ENCODE peak calls at places on chromosomes 3 and 15, in ten cellular contexts. P, C, G, Y, O, Q, T, I, D and B are unnamed samples.

GRCh38 chr3:101124125-101124524 is 130.9 kb upstream of the ABI3BP start:
- DNase-seq in P (no peak), C (no peak), G (no peak), Y (no peak), O (no peak), Q (no peak), T (no peak), I (no peak), D (no peak), B (no peak)

GRCh38 chr3:132174500-132174899 is 139.7 kb upstream of the CPNE4 start:
- DNase-seq in P (no peak), C (no peak), G (no peak), Y (no peak), O (no peak), Q (no peak), T (no peak), I (no peak), D (no peak), B (no peak)

GRCh38 chr3:35965908-35966307 is 326.6 kb downstream of the ARPP21 start:
- DNase-seq in P (no peak), C (no peak), G (peak), Y (no peak), O (no peak), Q (no peak), T (peak), I (peak), D (peak), B (peak)

GRCh38 chr3:112767177-112767576 is 79.5 kb downstream of the CD200R1L start:
- DNase-seq in P (no peak), C (no peak), G (no peak), Y (no peak), O (no peak), Q (no peak), T (no peak), I (no peak), D (no peak), B (no peak)

GRCh38 chr3:140081836-140082331 is 146.9 kb downstream of the CLSTN2 start:
- DNase-seq in P (no peak), C (no peak), G (no peak), Y (no peak), O (no peak), Q (no peak), T (no peak), I (no peak), D (no peak), B (no peak)

GRCh38 chr3:13950042-13950441 is 70.2 kb upstream of the WNT7A start:
- DNase-seq in P (no peak), C (no peak), G (no peak), Y (no peak), O (no peak), Q (no peak), T (no peak), I (no peak), D (peak), B (no peak)

GRCh38 chr3:96915465-96915864 is 101.1 kb downstream of the EPHA6 start:
- DNase-seq in P (no peak), C (no peak), G (no peak), Y (no peak), O (no peak), Q (no peak), T (no peak), I (no peak), D (no peak), B (no peak)

GRCh38 chr3:12180218-12180617 is 21.5 kb upstream of the TIMP4 start:
- DNase-seq in P (no peak), C (no peak), G (no peak), Y (peak), O (peak), Q (no peak), T (peak), I (peak), D (no peak), B (no peak)

GRCh38 chr3:47571391-47572165 is 7.1 kb downstream of the CSPG5 start:
- DNase-seq in P (no peak), C (peak), G (no peak), Y (no peak), O (no peak), Q (no peak), T (no peak), I (peak), D (peak), B (no peak)

GRCh38 chr15:65796610-65797012 is 4.5 kb upstream of the DENND4A start:
- DNase-seq in P (no peak), C (no peak), G (peak), Y (no peak), O (no peak), Q (no peak), T (no peak), I (no peak), D (no peak), B (peak)

GRCh38 chr3:66823532-66823931 is 174.6 kb upstream of the KBTBD8 start:
- DNase-seq in P (no peak), C (no peak), G (no peak), Y (peak), O (no peak), Q (no peak), T (no peak), I (no peak), D (no peak), B (no peak)

GRCh38 chr3:52218454-52218853 is 7.0 kb downstream of the TLR9 start:
- DNase-seq in P (no peak), C (no peak), G (no peak), Y (no peak), O (no peak), Q (no peak), T (no peak), I (no peak), D (no peak), B (no peak)

GRCh38 chr15:43854801-43855200 is 28.0 kb downstream of the WDR76 start:
- DNase-seq in P (no peak), C (no peak), G (no peak), Y (no peak), O (no peak), Q (no peak), T (no peak), I (no peak), D (no peak), B (no peak)

GRCh38 chr3:124363451-124363850 is 366.8 kb upstream of the UMPS start:
- DNase-seq in P (no peak), C (no peak), G (peak), Y (no peak), O (no peak), Q (no peak), T (no peak), I (no peak), D (no peak), B (no peak)

GRCh38 chr3:120033594-120033993 is 60.7 kb downstream of the GSK3B start:
- DNase-seq in P (no peak), C (no peak), G (no peak), Y (no peak), O (no peak), Q (no peak), T (no peak), I (no peak), D (no peak), B (no peak)

GRCh38 chr3:109685084-109686079 is 348.0 kb upstream of the DPPA4 start:
- DNase-seq in P (no peak), C (no peak), G (peak), Y (peak), O (peak), Q (no peak), T (peak), I (peak), D (no peak), B (peak)

GRCh38 chr3:53846134-53846850 is at the start of the genes CHDH and IL17RB:
- DNase-seq in P (peak), C (peak), G (no peak), Y (peak), O (peak), Q (no peak), T (no peak), I (peak), D (peak), B (no peak)

GRCh38 chr15:101536166-101536874 is 46.8 kb upstream of the PCSK6 start:
- DNase-seq in P (peak), C (no peak), G (no peak), Y (no peak), O (no peak), Q (no peak), T (no peak), I (no peak), D (no peak), B (no peak)

GRCh38 chr15:88083828-88084760 is 172.4 kb downstream of the NTRK3 start:
- DNase-seq in P (no peak), C (no peak), G (no peak), Y (no peak), O (no peak), Q (no peak), T (no peak), I (no peak), D (no peak), B (no peak)

GRCh38 chr3:39021029-39021428 is 30.7 kb downstream of the SCN11A start:
- DNase-seq in P (no peak), C (no peak), G (no peak), Y (no peak), O (no peak), Q (no peak), T (no peak), I (no peak), D (no peak), B (no peak)

GRCh38 chr3:139434764-139435291 is 41.5 kb downstream of the RBP2 start:
- DNase-seq in P (no peak), C (no peak), G (no peak), Y (no peak), O (no peak), Q (no peak), T (peak), I (no peak), D (no peak), B (peak)